ENCODE peak calls at places on chromosomes 13 and 19, in four cellular contexts. One of them, this sample, is unnamed.

GRCh38 chr13:110346661-110347067 is 39.6 kb downstream of the COL4A2 start:
- DNase-seq in NCI-H1092: no peak
- DNase-seq in HTR-8/SVneo: no peak
- DNase-seq in stomach: no peak
- DNase-seq in this sample: peak; percentile 49

GRCh38 chr13:97125810-97126738 is 96.1 kb upstream of the MBNL2 start:
- DNase-seq in stomach: no peak
- DNase-seq in HTR-8/SVneo: no peak
- DNase-seq in NCI-H1092: no peak
- DNase-seq in this sample: no peak

GRCh38 chr13:49148405-49148804 is 71.7 kb upstream of the MLNR start:
- DNase-seq in HTR-8/SVneo: no peak
- DNase-seq in stomach: no peak
- DNase-seq in NCI-H1092: no peak
- DNase-seq in this sample: no peak

GRCh38 chr19:5395541-5395940 is 54.9 kb upstream of the PTPRS start:
- DNase-seq in HTR-8/SVneo: no peak
- DNase-seq in NCI-H1092: no peak
- DNase-seq in stomach: no peak
- DNase-seq in this sample: no peak

GRCh38 chr19:55836340-55836739 is at the start of gene NLRP4:
- DNase-seq in NCI-H1092: no peak
- DNase-seq in stomach: no peak
- DNase-seq in HTR-8/SVneo: no peak
- DNase-seq in this sample: no peak

GRCh38 chr13:100497394-100497793 is 91.2 kb downstream of the GGACT start:
- DNase-seq in HTR-8/SVneo: no peak
- DNase-seq in stomach: no peak
- DNase-seq in NCI-H1092: no peak
- DNase-seq in this sample: no peak

GRCh38 chr19:41701401-41702075 is 6.9 kb upstream of the CEACAM5 start:
- DNase-seq in HTR-8/SVneo: no peak
- DNase-seq in stomach: peak; percentile 31
- DNase-seq in NCI-H1092: peak; percentile 32
- DNase-seq in this sample: peak; percentile 49

GRCh38 chr19:29666634-29667389 is 1.6 kb downstream of the PLEKHF1 start:
- DNase-seq in HTR-8/SVneo: no peak
- DNase-seq in NCI-H1092: no peak
- DNase-seq in stomach: peak; percentile 54
- DNase-seq in this sample: peak; percentile 63

GRCh38 chr19:43078311-43078710 is 4.2 kb downstream of the PSG2 start:
- DNase-seq in NCI-H1092: no peak
- DNase-seq in stomach: no peak
- DNase-seq in HTR-8/SVneo: peak; percentile 43
- DNase-seq in this sample: no peak

GRCh38 chr19:3668331-3669133 is 31.7 kb downstream of the PIP5K1C start:
- DNase-seq in HTR-8/SVneo: no peak
- DNase-seq in stomach: no peak
- DNase-seq in NCI-H1092: no peak
- DNase-seq in this sample: no peak